ENCODE peak calls at places on chromosome X, in nine cellular contexts. One of them, this sample, is unnamed.

GRCh38 chrX:53357799-53358530 is 64.5 kb downstream of the SMC1A start:
- DNase-seq in GM23248: peak; percentile 41
- DNase-seq in CD4-positive, CD25-positive, alpha-beta regulatory T cell: no peak
- DNase-seq in thoracic aorta: no peak
- DNase-seq in GM23338: peak; percentile 78
- DNase-seq in CD8-positive, alpha-beta T cell: no peak
- DNase-seq in CD4-positive, alpha-beta memory T cell: no peak
- DNase-seq in heart left ventricle: no peak
- DNase-seq in sigmoid colon: no peak
- DNase-seq in this sample: no peak

GRCh38 chrX:26918633-26919032 is 544.5 kb downstream of the PPP4R3C start:
- DNase-seq in CD4-positive, alpha-beta memory T cell: no peak
- DNase-seq in sigmoid colon: no peak
- DNase-seq in CD8-positive, alpha-beta T cell: no peak
- DNase-seq in CD4-positive, CD25-positive, alpha-beta regulatory T cell: no peak
- DNase-seq in thoracic aorta: no peak
- DNase-seq in GM23248: peak; percentile 42
- DNase-seq in heart left ventricle: no peak
- DNase-seq in GM23338: peak; percentile 62
- DNase-seq in this sample: no peak

GRCh38 chrX:119745283-119745848 is 13.0 kb upstream of the SOWAHD start:
- DNase-seq in CD4-positive, alpha-beta memory T cell: no peak
- DNase-seq in sigmoid colon: no peak
- DNase-seq in GM23338: no peak
- DNase-seq in CD4-positive, CD25-positive, alpha-beta regulatory T cell: no peak
- DNase-seq in CD8-positive, alpha-beta T cell: no peak
- DNase-seq in thoracic aorta: no peak
- DNase-seq in GM23248: no peak
- DNase-seq in heart left ventricle: no peak
- DNase-seq in this sample: no peak

GRCh38 chrX:10216208-10216607 is 59.4 kb downstream of the CLCN4 start:
- DNase-seq in CD8-positive, alpha-beta T cell: no peak
- DNase-seq in heart left ventricle: no peak
- DNase-seq in CD4-positive, alpha-beta memory T cell: no peak
- DNase-seq in sigmoid colon: no peak
- DNase-seq in GM23248: no peak
- DNase-seq in GM23338: no peak
- DNase-seq in thoracic aorta: no peak
- DNase-seq in CD4-positive, CD25-positive, alpha-beta regulatory T cell: no peak
- DNase-seq in this sample: no peak

GRCh38 chrX:46376246-46376885 is 168.9 kb downstream of the ZNF674 start:
- DNase-seq in GM23338: peak; percentile 69
- DNase-seq in CD4-positive, alpha-beta memory T cell: peak; percentile 31
- DNase-seq in heart left ventricle: no peak
- DNase-seq in CD8-positive, alpha-beta T cell: no peak
- DNase-seq in CD4-positive, CD25-positive, alpha-beta regulatory T cell: no peak
- DNase-seq in thoracic aorta: no peak
- DNase-seq in GM23248: peak; percentile 75
- DNase-seq in sigmoid colon: no peak
- DNase-seq in this sample: peak; percentile 31

GRCh38 chrX:100643943-100644587 is at the start of gene SRPX2:
- DNase-seq in thoracic aorta: no peak
- DNase-seq in sigmoid colon: peak; percentile 85
- DNase-seq in CD8-positive, alpha-beta T cell: no peak
- DNase-seq in GM23338: no peak
- DNase-seq in GM23248: peak; percentile 90
- DNase-seq in CD4-positive, alpha-beta memory T cell: no peak
- DNase-seq in CD4-positive, CD25-positive, alpha-beta regulatory T cell: no peak
- DNase-seq in heart left ventricle: peak; percentile 58
- DNase-seq in this sample: no peak

GRCh38 chrX:101823236-101823635 is 108.6 kb downstream of the ZMAT1 start:
- DNase-seq in CD4-positive, alpha-beta memory T cell: no peak
- DNase-seq in GM23338: no peak
- DNase-seq in sigmoid colon: no peak
- DNase-seq in GM23248: no peak
- DNase-seq in heart left ventricle: no peak
- DNase-seq in CD4-positive, CD25-positive, alpha-beta regulatory T cell: no peak
- DNase-seq in CD8-positive, alpha-beta T cell: no peak
- DNase-seq in thoracic aorta: no peak
- DNase-seq in this sample: no peak

GRCh38 chrX:72604112-72604511 is 31.5 kb upstream of the HDAC8 start:
- DNase-seq in CD4-positive, CD25-positive, alpha-beta regulatory T cell: no peak
- DNase-seq in thoracic aorta: no peak
- DNase-seq in CD8-positive, alpha-beta T cell: no peak
- DNase-seq in GM23338: no peak
- DNase-seq in CD4-positive, alpha-beta memory T cell: no peak
- DNase-seq in sigmoid colon: no peak
- DNase-seq in heart left ventricle: no peak
- DNase-seq in GM23248: no peak
- DNase-seq in this sample: peak; percentile 41

GRCh38 chrX:110045988-110046387 is 43.1 kb downstream of the TMEM164 start:
- DNase-seq in GM23248: no peak
- DNase-seq in CD8-positive, alpha-beta T cell: no peak
- DNase-seq in sigmoid colon: no peak
- DNase-seq in heart left ventricle: no peak
- DNase-seq in thoracic aorta: no peak
- DNase-seq in CD4-positive, alpha-beta memory T cell: no peak
- DNase-seq in CD4-positive, CD25-positive, alpha-beta regulatory T cell: no peak
- DNase-seq in GM23338: peak; percentile 30
- DNase-seq in this sample: no peak

GRCh38 chrX:292900-293897 is 12.0 kb downstream of the PLCXD1 start:
- DNase-seq in sigmoid colon: peak; percentile 49
- DNase-seq in GM23248: no peak
- DNase-seq in heart left ventricle: no peak
- DNase-seq in GM23338: no peak
- DNase-seq in CD4-positive, CD25-positive, alpha-beta regulatory T cell: no peak
- DNase-seq in thoracic aorta: no peak
- DNase-seq in CD8-positive, alpha-beta T cell: no peak
- DNase-seq in CD4-positive, alpha-beta memory T cell: no peak
- DNase-seq in this sample: no peak

GRCh38 chrX:41857670-41858069 is 65.7 kb downstream of the CASK start:
- DNase-seq in GM23248: no peak
- DNase-seq in CD8-positive, alpha-beta T cell: no peak
- DNase-seq in sigmoid colon: no peak
- DNase-seq in CD4-positive, alpha-beta memory T cell: no peak
- DNase-seq in GM23338: no peak
- DNase-seq in thoracic aorta: no peak
- DNase-seq in heart left ventricle: no peak
- DNase-seq in CD4-positive, CD25-positive, alpha-beta regulatory T cell: no peak
- DNase-seq in this sample: no peak

GRCh38 chrX:95628796-95629195 is 1055.8 kb upstream of the DIAPH2 start:
- DNase-seq in CD4-positive, alpha-beta memory T cell: no peak
- DNase-seq in GM23338: no peak
- DNase-seq in GM23248: no peak
- DNase-seq in sigmoid colon: no peak
- DNase-seq in CD8-positive, alpha-beta T cell: no peak
- DNase-seq in heart left ventricle: no peak
- DNase-seq in thoracic aorta: no peak
- DNase-seq in CD4-positive, CD25-positive, alpha-beta regulatory T cell: no peak
- DNase-seq in this sample: no peak

GRCh38 chrX:98350940-98351339 is 1467.2 kb downstream of the RPA4 start:
- DNase-seq in GM23248: no peak
- DNase-seq in thoracic aorta: no peak
- DNase-seq in CD4-positive, CD25-positive, alpha-beta regulatory T cell: no peak
- DNase-seq in CD8-positive, alpha-beta T cell: no peak
- DNase-seq in GM23338: no peak
- DNase-seq in heart left ventricle: no peak
- DNase-seq in sigmoid colon: no peak
- DNase-seq in CD4-positive, alpha-beta memory T cell: no peak
- DNase-seq in this sample: no peak

GRCh38 chrX:12945494-12945893 is 29.4 kb upstream of the TMSB4X start:
- DNase-seq in sigmoid colon: no peak
- DNase-seq in GM23338: no peak
- DNase-seq in GM23248: no peak
- DNase-seq in thoracic aorta: no peak
- DNase-seq in CD8-positive, alpha-beta T cell: no peak
- DNase-seq in CD4-positive, alpha-beta memory T cell: no peak
- DNase-seq in CD4-positive, CD25-positive, alpha-beta regulatory T cell: no peak
- DNase-seq in heart left ventricle: no peak
- DNase-seq in this sample: no peak

GRCh38 chrX:107675823-107676555 is 47.7 kb downstream of the PRPS1 start:
- DNase-seq in CD4-positive, CD25-positive, alpha-beta regulatory T cell: no peak
- DNase-seq in GM23248: peak; percentile 71
- DNase-seq in thoracic aorta: no peak
- DNase-seq in CD4-positive, alpha-beta memory T cell: peak; percentile 26
- DNase-seq in GM23338: no peak
- DNase-seq in heart left ventricle: no peak
- DNase-seq in CD8-positive, alpha-beta T cell: no peak
- DNase-seq in sigmoid colon: peak; percentile 77
- DNase-seq in this sample: peak; percentile 56

GRCh38 chrX:38438321-38438720 is 85.9 kb downstream of the OTC start:
- DNase-seq in heart left ventricle: no peak
- DNase-seq in GM23248: no peak
- DNase-seq in GM23338: peak; percentile 50
- DNase-seq in CD4-positive, CD25-positive, alpha-beta regulatory T cell: no peak
- DNase-seq in CD8-positive, alpha-beta T cell: no peak
- DNase-seq in thoracic aorta: no peak
- DNase-seq in sigmoid colon: no peak
- DNase-seq in CD4-positive, alpha-beta memory T cell: no peak
- DNase-seq in this sample: no peak

DNA sequence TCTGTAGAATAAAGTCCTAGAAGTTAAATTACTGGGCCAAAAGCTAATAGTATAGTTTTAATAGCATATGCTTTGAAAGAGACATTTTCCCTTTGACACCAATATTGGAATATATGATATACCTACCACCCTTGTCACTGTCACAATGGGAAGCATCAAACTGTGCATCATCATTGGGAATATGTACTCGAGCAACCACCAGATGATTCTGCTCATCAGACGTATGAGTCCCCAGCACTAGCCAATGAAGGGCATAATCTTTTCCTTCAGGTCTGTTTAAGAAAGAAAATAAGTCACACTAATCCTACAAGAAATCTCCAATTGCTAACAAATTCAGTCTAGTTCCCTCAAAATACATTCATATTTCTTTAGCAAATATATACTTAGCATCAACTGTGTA is 7.3 kb downstream of the RBBP7 start:
- DNase-seq in CD4-positive, alpha-beta memory T cell: no peak
- DNase-seq in CD8-positive, alpha-beta T cell: no peak
- DNase-seq in sigmoid colon: no peak
- DNase-seq in heart left ventricle: no peak
- DNase-seq in GM23338: no peak
- DNase-seq in GM23248: no peak
- DNase-seq in thoracic aorta: no peak
- DNase-seq in CD4-positive, CD25-positive, alpha-beta regulatory T cell: no peak
- DNase-seq in this sample: no peak
- H3K36me3 ChIP-seq in CD4-positive, alpha-beta memory T cell: peaks cover 11% of the 10 kb centered on the region
- H3K36me3 ChIP-seq in CD8-positive, alpha-beta T cell: peaks cover 13% of the 10 kb centered on the region
- H3K36me3 ChIP-seq in sigmoid colon: no peaks in the 10 kb centered on the region
- H3K36me3 ChIP-seq in heart left ventricle: peaks cover 25% of the 10 kb centered on the region
- H3K36me3 ChIP-seq in GM23338: peaks cover 26% of the 10 kb centered on the region
- H3K36me3 ChIP-seq in GM23248: no peaks in the 10 kb centered on the region
- H3K36me3 ChIP-seq in thoracic aorta: peaks cover 2% of the 10 kb centered on the region
- H3K36me3 ChIP-seq in CD4-positive, CD25-positive, alpha-beta regulatory T cell: peaks cover 26% of the 10 kb centered on the region
- H3K36me3 ChIP-seq in this sample: no peaks in the 10 kb centered on the region

GRCh38 chrX:132958086-132958703 is at the start of gene HS6ST2:
- DNase-seq in GM23248: no peak
- DNase-seq in CD4-positive, CD25-positive, alpha-beta regulatory T cell: no peak
- DNase-seq in thoracic aorta: no peak
- DNase-seq in GM23338: peak; percentile 60
- DNase-seq in CD4-positive, alpha-beta memory T cell: no peak
- DNase-seq in CD8-positive, alpha-beta T cell: no peak
- DNase-seq in sigmoid colon: no peak
- DNase-seq in heart left ventricle: no peak
- DNase-seq in this sample: no peak
- H3K4me3 ChIP-seq in GM23248: peak within 1 kb of the TSS; percentile 35
- H3K4me3 ChIP-seq in CD4-positive, CD25-positive, alpha-beta regulatory T cell: no peak within 1 kb of the TSS
- H3K4me3 ChIP-seq in thoracic aorta: peak within 1 kb of the TSS; percentile 68
- H3K4me3 ChIP-seq in GM23338: peak within 1 kb of the TSS; percentile 63
- H3K4me3 ChIP-seq in CD4-positive, alpha-beta memory T cell: no peak within 1 kb of the TSS
- H3K4me3 ChIP-seq in CD8-positive, alpha-beta T cell: no peak within 1 kb of the TSS
- H3K4me3 ChIP-seq in sigmoid colon: peak within 1 kb of the TSS; percentile 41
- H3K4me3 ChIP-seq in heart left ventricle: peak within 1 kb of the TSS; percentile 55
- H3K4me3 ChIP-seq in this sample: peak within 1 kb of the TSS; percentile 45

DNA sequence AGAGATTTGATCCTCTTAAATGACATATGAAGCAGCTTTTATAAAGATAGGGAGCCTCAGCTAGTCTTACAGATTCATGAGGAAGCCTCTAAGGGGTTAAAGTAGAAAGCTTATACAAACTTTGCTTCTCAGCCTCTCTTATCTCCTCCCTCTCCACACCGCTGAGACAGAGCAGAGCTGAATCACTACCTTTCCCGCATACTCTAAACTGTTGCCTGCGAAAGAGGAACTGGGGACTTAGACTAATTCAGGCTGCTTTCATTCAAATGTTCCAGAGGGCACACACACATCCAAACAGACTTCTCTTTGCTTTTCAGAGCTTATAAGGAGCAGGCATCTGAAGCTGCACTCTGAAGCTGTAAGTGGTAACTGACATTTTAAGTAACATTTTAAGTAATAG is at the start of gene SERTM2:
- DNase-seq in CD8-positive, alpha-beta T cell: no peak
- DNase-seq in CD4-positive, CD25-positive, alpha-beta regulatory T cell: no peak
- DNase-seq in CD4-positive, alpha-beta memory T cell: no peak
- DNase-seq in thoracic aorta: no peak
- DNase-seq in GM23248: no peak
- DNase-seq in sigmoid colon: no peak
- DNase-seq in GM23338: peak; percentile 43
- DNase-seq in heart left ventricle: no peak
- DNase-seq in this sample: peak; percentile 19
- H3K36me3 ChIP-seq in CD8-positive, alpha-beta T cell: no peaks in the 10 kb centered on the region
- H3K36me3 ChIP-seq in CD4-positive, CD25-positive, alpha-beta regulatory T cell: no peaks in the 10 kb centered on the region
- H3K36me3 ChIP-seq in CD4-positive, alpha-beta memory T cell: no peaks in the 10 kb centered on the region
- H3K36me3 ChIP-seq in thoracic aorta: no peaks in the 10 kb centered on the region
- H3K36me3 ChIP-seq in GM23248: no peaks in the 10 kb centered on the region
- H3K36me3 ChIP-seq in sigmoid colon: no peaks in the 10 kb centered on the region
- H3K36me3 ChIP-seq in GM23338: no peaks in the 10 kb centered on the region
- H3K36me3 ChIP-seq in heart left ventricle: no peaks in the 10 kb centered on the region
- H3K36me3 ChIP-seq in this sample: no peaks in the 10 kb centered on the region

GRCh38 chrX:155069414-155069813 is 1.5 kb downstream of the CMC4 start:
- DNase-seq in heart left ventricle: no peak
- DNase-seq in GM23338: no peak
- DNase-seq in CD4-positive, CD25-positive, alpha-beta regulatory T cell: no peak
- DNase-seq in thoracic aorta: no peak
- DNase-seq in GM23248: no peak
- DNase-seq in CD8-positive, alpha-beta T cell: no peak
- DNase-seq in sigmoid colon: no peak
- DNase-seq in CD4-positive, alpha-beta memory T cell: no peak
- DNase-seq in this sample: no peak
- H3K4me3 ChIP-seq in heart left ventricle: peak overlapping the region; percentile 80
- H3K4me3 ChIP-seq in GM23338: peak overlapping the region; percentile 79
- H3K4me3 ChIP-seq in CD4-positive, CD25-positive, alpha-beta regulatory T cell: peak overlapping the region; percentile 92
- H3K4me3 ChIP-seq in thoracic aorta: peak overlapping the region; percentile 86
- H3K4me3 ChIP-seq in GM23248: peak overlapping the region; percentile 92
- H3K4me3 ChIP-seq in CD8-positive, alpha-beta T cell: no peak overlapping the region
- H3K4me3 ChIP-seq in sigmoid colon: no peak overlapping the region
- H3K4me3 ChIP-seq in CD4-positive, alpha-beta memory T cell: no peak overlapping the region
- H3K4me3 ChIP-seq in this sample: no peak overlapping the region

This sample was measured in MM.1S.